ENCODE peak calls at places on chromosome 15, in four cellular contexts. H is activated gamma-delta T cell treated with Interleukin-2 at 50 U/mL for 16 hours, I is lower leg skin, L is heart left ventricle. R is an unnamed sample.

GRCh38 chr15:99137111-99137546 is 32.2 kb downstream of the SYNM start:
- DNase-seq in I (no peak), H (no peak), L (no peak), R (no peak)

GRCh38 chr15:63836579-63836978 is 2.8 kb upstream of the HERC1 start:
- DNase-seq in H (no peak), L (no peak), I (no peak), R (no peak)

GRCh38 chr15:99096173-99096893 is 8.5 kb upstream of the SYNM start:
- DNase-seq in H (no peak), I (no peak), L (no peak), R (peak)

GRCh38 chr15:91942676-91943417 is 89.3 kb downstream of the SLCO3A1 start:
- DNase-seq in H (no peak), I (peak), L (no peak), R (peak)

GRCh38 chr15:42071717-42072116 is 22.6 kb downstream of the PLA2G4D start:
- DNase-seq in H (no peak), L (no peak), I (no peak), R (no peak)

GRCh38 chr15:24832282-24832681 is 122.5 kb upstream of the SNRPN start:
- DNase-seq in L (no peak), I (no peak), H (no peak), R (no peak)

GRCh38 chr15:39195988-39196486 is 384.8 kb upstream of the THBS1 start:
- DNase-seq in L (no peak), I (no peak), H (no peak), R (no peak)

GRCh38 chr15:91346259-91346658 is 246.2 kb downstream of the SV2B start:
- DNase-seq in I (no peak), H (no peak), L (no peak), R (no peak)

GRCh38 chr15:60565407-60565806 is 86.5 kb upstream of the ICE2 start:
- DNase-seq in I (no peak), L (no peak), H (no peak), R (no peak)

GRCh38 chr15:33454996-33455395 is 144.2 kb downstream of the RYR3 start:
- DNase-seq in H (no peak), I (no peak), L (no peak), R (no peak)

GRCh38 chr15:82108489-82109078 is 62.8 kb upstream of the MEX3B start:
- DNase-seq in I (peak), L (peak), H (peak), R (no peak)

GRCh38 chr15:100703032-100703578 is 100.7 kb downstream of the ASB7 start:
- DNase-seq in L (no peak), I (no peak), H (no peak), R (peak)

GRCh38 chr15:41001524-41001923 is 48.3 kb downstream of the CHAC1 start:
- DNase-seq in H (no peak), I (no peak), L (no peak), R (no peak)

GRCh38 chr15:38002883-38003477 is 68.5 kb downstream of the TMCO5A start:
- DNase-seq in H (no peak), I (no peak), L (peak), R (no peak)

GRCh38 chr15:81400640-81401236 is 26.7 kb upstream of the TMC3 start:
- DNase-seq in I (no peak), L (no peak), H (no peak), R (no peak)

GRCh38 chr15:35179739-35180138 is 94.6 kb upstream of the NANOGP8 start:
- DNase-seq in H (no peak), I (no peak), L (no peak), R (no peak)

GRCh38 chr15:38308797-38309196 is 56.2 kb downstream of the SPRED1 start:
- DNase-seq in I (no peak), H (no peak), L (no peak), R (no peak)

GRCh38 chr15:86538141-86538540 is 458.5 kb downstream of the AGBL1 start:
- DNase-seq in H (no peak), I (no peak), L (no peak), R (no peak)

GRCh38 chr15:74242296-74242929 is 6.3 kb downstream of the CCDC33 start:
- DNase-seq in L (no peak), I (no peak), H (no peak), R (no peak)

GRCh38 chr15:40353697-40354096 is 2.9 kb downstream of the PHGR1 start:
- DNase-seq in I (no peak), L (peak), H (no peak), R (no peak)

GRCh38 chr15:71730277-71731144 is 79.8 kb upstream of the NR2E3 start:
- DNase-seq in L (no peak), I (peak), H (peak), R (no peak)

GRCh38 chr15:31024330-31024729 is 32.9 kb upstream of the MTMR10 start:
- DNase-seq in I (no peak), H (no peak), L (no peak), R (no peak)

GRCh38 chr15:80953953-80954778 is 35.5 kb downstream of the MESD start:
- DNase-seq in I (no peak), H (no peak), L (no peak), R (peak)

GRCh38 chr15:77024273-77025065 is 29.5 kb downstream of the PSTPIP1 start:
- DNase-seq in H (peak), I (peak), L (peak), R (no peak)

GRCh38 chr15:54594115-54594514 is 602.6 kb downstream of the RSL24D1 start:
- DNase-seq in L (no peak), I (no peak), H (no peak), R (no peak)

GRCh38 chr15:77183066-77183465 is 112.2 kb upstream of the TSPAN3 start:
- DNase-seq in H (no peak), L (no peak), I (no peak), R (no peak)

GRCh38 chr15:26087395-26087794 is 224.3 kb upstream of the ATP10A start:
- DNase-seq in I (no peak), H (no peak), L (no peak), R (no peak)

GRCh38 chr15:88396382-88396781 is 70.8 kb downstream of the MRPL46 start:
- DNase-seq in L (no peak), H (no peak), I (no peak), R (no peak)

GRCh38 chr15:87669846-87670245 is 586.7 kb downstream of the NTRK3 start:
- DNase-seq in H (no peak), I (no peak), L (no peak), R (no peak)

GRCh38 chr15:84609818-84610525 is 9.2 kb downstream of the ZSCAN2 start:
- DNase-seq in H (no peak), L (no peak), I (no peak), R (no peak)

GRCh38 chr15:44215594-44215993 is 20.5 kb upstream of the FRMD5 start:
- DNase-seq in I (no peak), L (no peak), H (no peak), R (no peak)

R was measured in right atrium auricular region.